ENCODE peak calls at places on chromosome 1, in ten cellular contexts. T, N, V, G, R, B, X, M, J and L are unnamed samples.

GRCh38 chr1:151993734-151994496 is at the start of gene S100A10:
- DNase-seq in T (peak; percentile 81), N (peak; percentile 13), V (no peak), G (peak; percentile 70), R (peak; percentile 56), B (peak; percentile 81), X (peak; percentile 77), M (peak; percentile 70), J (peak; percentile 71), L (no peak)

GRCh38 chr1:159919236-159919865 is 6.0 kb downstream of the TAGLN2 start:
- DNase-seq in T (no peak), N (no peak), V (no peak), G (no peak), R (no peak), B (no peak), X (no peak), M (no peak), J (no peak), L (no peak)

GRCh38 chr1:3459940-3460652 is 5.6 kb downstream of the ARHGEF16 start:
- DNase-seq in T (no peak), N (no peak), V (no peak), G (no peak), R (no peak), B (no peak), X (no peak), M (no peak), J (peak; percentile 20), L (no peak)

GRCh38 chr1:17355898-17356297 is 16.1 kb upstream of the PADI6 start:
- DNase-seq in T (no peak), N (no peak), V (no peak), G (peak; percentile 26), R (no peak), B (peak; percentile 40), X (peak; percentile 7), M (no peak), J (no peak), L (peak; percentile 19)

GRCh38 chr1:44290250-44291094 is 64.6 kb downstream of the ERI3 start:
- DNase-seq in T (no peak), N (no peak), V (no peak), G (no peak), R (no peak), B (no peak), X (no peak), M (no peak), J (peak; percentile 38), L (no peak)

GRCh38 chr1:17874665-17875064 is 119.5 kb downstream of the ACTL8 start:
- DNase-seq in T (peak; percentile 48), N (no peak), V (no peak), G (no peak), R (no peak), B (no peak), X (no peak), M (peak; percentile 72), J (peak; percentile 74), L (no peak)

GRCh38 chr1:38529337-38529860 is 330.2 kb downstream of the RRAGC start:
- DNase-seq in T (no peak), N (no peak), V (no peak), G (no peak), R (no peak), B (no peak), X (no peak), M (no peak), J (no peak), L (no peak)

GRCh38 chr1:153916297-153916696 is 6.5 kb downstream of the GATAD2B start:
- DNase-seq in T (no peak), N (no peak), V (no peak), G (no peak), R (no peak), B (no peak), X (no peak), M (no peak), J (no peak), L (no peak)

GRCh38 chr1:11147371-11147770 is 41.8 kb upstream of the ANGPTL7 start:
- DNase-seq in T (peak; percentile 9), N (no peak), V (no peak), G (no peak), R (no peak), B (no peak), X (no peak), M (no peak), J (no peak), L (no peak)

GRCh38 chr1:55021965-55022546 is 17.3 kb upstream of the PCSK9 start:
- DNase-seq in T (peak; percentile 85), N (peak; percentile 59), V (peak; percentile 73), G (peak; percentile 99), R (peak; percentile 24), B (peak; percentile 45), X (peak; percentile 85), M (peak; percentile 94), J (peak; percentile 91), L (peak; percentile 71)

GRCh38 chr1:205226868-205227583 is 720 bp upstream of the TMCC2 start:
- DNase-seq in T (peak; percentile 41), N (no peak), V (no peak), G (no peak), R (no peak), B (no peak), X (no peak), M (peak; percentile 45), J (no peak), L (no peak)

GRCh38 chr1:8419172-8419571 is 101.3 kb downstream of the SLC45A1 start:
- DNase-seq in T (peak; percentile 65), N (no peak), V (no peak), G (no peak), R (no peak), B (no peak), X (no peak), M (peak; percentile 36), J (no peak), L (no peak)